ENCODE peak calls at places on chromosomes 7 and 10, in eight cellular contexts. V is GM04504, N is GM20000, F is T1000, I is kidney glomerular epithelial cell, H is caudate nucleus, A is endothelial cell of umbilical vein, U is fibroblast of lung. C is an unnamed sample.

GRCh38 chr7:104482362-104483042 is 154.1 kb downstream of the LHFPL3 start:
- DNase-seq in U (no peak), N (no peak), H (no peak), F (no peak), I (no peak), V (no peak), A (no peak), C (no peak)

GRCh38 chr7:100127866-100128601 is 1.3 kb downstream of the MBLAC1 start:
- DNase-seq in H (no peak), I (no peak), U (no peak), V (no peak), N (peak), F (no peak), A (no peak), C (peak)

GRCh38 chr10:46048152-46048551 is 2.1 kb upstream of the MSMB start:
- DNase-seq in N (no peak), V (no peak), F (no peak), U (no peak), H (no peak), I (no peak), A (no peak), C (no peak)

GRCh38 chr7:88002617-88003016 is 68.6 kb downstream of the ADAM22 start:
- DNase-seq in F (no peak), A (no peak), V (no peak), N (no peak), U (no peak), I (no peak), H (no peak), C (no peak)

GRCh38 chr10:63628526-63629362 is 107.5 kb downstream of the REEP3 start:
- DNase-seq in U (peak), I (peak), A (peak), V (no peak), N (peak), H (peak), F (no peak), C (no peak)

GRCh38 chr7:151520419-151521229 is 929 bp upstream of the RHEB start:
- DNase-seq in U (no peak), N (peak), V (no peak), A (no peak), I (no peak), F (peak), H (peak), C (peak)

GRCh38 chr7:150401424-150401790 is 22.3 kb downstream of the ZNF775 start:
- DNase-seq in I (no peak), F (no peak), H (no peak), A (no peak), V (no peak), U (no peak), N (peak), C (no peak)

GRCh38 chr7:74215921-74216320 is 6.1 kb downstream of the LAT2 start:
- DNase-seq in V (no peak), A (no peak), N (no peak), H (no peak), F (no peak), I (no peak), U (no peak), C (no peak)

GRCh38 chr10:62980697-62981495 is 152.2 kb upstream of the NRBF2 start:
- DNase-seq in N (no peak), A (no peak), I (no peak), H (no peak), F (no peak), V (no peak), U (no peak), C (no peak)

GRCh38 chr7:150781016-150781415 is 19.1 kb downstream of the TMEM176B start:
- DNase-seq in V (no peak), I (no peak), A (no peak), U (peak), F (no peak), N (no peak), H (no peak), C (no peak)